ENCODE peak calls at places on chromosomes 2 and 18, in four cellular contexts. L is hepatocyte, Q is neural progenitor cell, F is testis. J is an unnamed sample.
A peak's percentile ranks its signal among the peaks of the same experiment; 100 is the strongest.

GRCh38 chr2:155043097-155043496 is 344.6 kb downstream of the KCNJ3 start:
- DNase-seq in Q (no peak), F (no peak), L (no peak), J (no peak)

GRCh38 chr2:122843503-122843902 is 1088.1 kb downstream of the TSN start:
- DNase-seq in F (no peak), L (peak; percentile 38), Q (no peak), J (no peak)

GRCh38 chr2:17520761-17521160 is 2.5 kb upstream of the RAD51AP2 start:
- DNase-seq in F (no peak), L (no peak), Q (no peak), J (no peak)

GRCh38 chr2:72994991-72995380 is 76.5 kb downstream of the SFXN5 start:
- DNase-seq in F (no peak), Q (peak; percentile 38), L (no peak), J (no peak)

GRCh38 chr2:43175187-43175490 is 51.3 kb downstream of the ZFP36L2 start:
- DNase-seq in Q (peak; percentile 26), F (no peak), L (no peak), J (peak; percentile 31)

GRCh38 chr18:22170421-22171262 is 1.3 kb downstream of the GATA6 start:
- DNase-seq in F (peak; percentile 63), Q (peak; percentile 61), L (peak; percentile 63), J (peak; percentile 77)

GRCh38 chr2:144333144-144333555 is 186.8 kb downstream of the ZEB2 start:
- DNase-seq in L (no peak), Q (no peak), F (no peak), J (no peak)

GRCh38 chr2:174760845-174761473 is 3.3 kb downstream of the CHRNA1 start:
- DNase-seq in L (no peak), F (no peak), Q (no peak), J (no peak)

GRCh38 chr2:147297820-147298219 is 547.0 kb upstream of the ACVR2A start:
- DNase-seq in Q (no peak), F (no peak), L (no peak), J (no peak)

GRCh38 chr2:96873651-96874096 is 3.8 kb upstream of the SEMA4C start:
- DNase-seq in F (peak; percentile 46), Q (no peak), L (no peak), J (no peak)

GRCh38 chr18:64238076-64238475 is 89.2 kb upstream of the LINC00305 start:
- DNase-seq in F (no peak), L (no peak), Q (no peak), J (no peak)

GRCh38 chr2:105682401-105682800 is 62.3 kb upstream of the NCK2 start:
- DNase-seq in Q (no peak), F (no peak), L (no peak), J (no peak)

GRCh38 chr2:151974997-151975396 is 123.8 kb downstream of the CACNB4 start:
- DNase-seq in Q (no peak), F (no peak), L (no peak), J (no peak)

GRCh38 chr18:35005963-35006577 is 35.1 kb upstream of the MAPRE2 start:
- DNase-seq in F (no peak), Q (peak; percentile 67), L (peak; percentile 70), J (peak; percentile 63)

GRCh38 chr18:36903215-36903928 is 74.4 kb downstream of the KIAA1328 start:
- DNase-seq in Q (no peak), L (no peak), F (no peak), J (no peak)

GRCh38 chr2:222709191-222709891 is 37.9 kb downstream of the MOGAT1 start:
- DNase-seq in F (peak; percentile 76), L (peak; percentile 71), Q (peak; percentile 53), J (peak; percentile 100)

GRCh38 chr18:48922801-48923730 is 27.7 kb downstream of the SMAD7 start:
- DNase-seq in Q (peak; percentile 27), F (peak; percentile 55), L (peak; percentile 87), J (peak; percentile 63)

GRCh38 chr2:134379293-134379692 is 125.4 kb downstream of the MGAT5 start:
- DNase-seq in Q (no peak), F (no peak), L (no peak), J (no peak)

GRCh38 chr2:43226955-43227829 is 786 bp upstream of the ZFP36L2 start:
- DNase-seq in L (peak; percentile 94), F (peak; percentile 96), Q (peak; percentile 88), J (peak; percentile 55)

GRCh38 chr18:50006470-50007046 is 188.4 kb downstream of the MYO5B start:
- DNase-seq in L (no peak), F (no peak), Q (no peak), J (no peak)

GRCh38 chr2:208371634-208371935 is 35.0 kb upstream of the PTH2R start:
- DNase-seq in L (no peak), F (no peak), Q (no peak), J (no peak)

GRCh38 chr2:23287250-23287704 is 97.7 kb upstream of the KLHL29 start:
- DNase-seq in Q (peak; percentile 33), F (peak; percentile 33), L (peak; percentile 39), J (peak; percentile 69)

GRCh38 chr2:126029316-126029715 is 626.6 kb upstream of the GYPC start:
- DNase-seq in F (no peak), Q (peak; percentile 32), L (no peak), J (no peak)

GRCh38 chr2:151159109-151159690 is 102.5 kb downstream of the RBM43 start:
- DNase-seq in F (no peak), Q (peak; percentile 49), L (no peak), J (no peak)

GRCh38 chr2:140759431-140760156 is 1371.2 kb downstream of the LRP1B start:
- DNase-seq in L (no peak), Q (peak; percentile 35), F (no peak), J (no peak)

GRCh38 chr2:207995887-207996286 is 29.4 kb downstream of the PLEKHM3 start:
- DNase-seq in Q (no peak), F (no peak), L (no peak), J (no peak)

GRCh38 chr2:16625201-16625729 is 40.4 kb downstream of the CYRIA start:
- DNase-seq in L (no peak), F (peak; percentile 44), Q (no peak), J (no peak)

DNA sequence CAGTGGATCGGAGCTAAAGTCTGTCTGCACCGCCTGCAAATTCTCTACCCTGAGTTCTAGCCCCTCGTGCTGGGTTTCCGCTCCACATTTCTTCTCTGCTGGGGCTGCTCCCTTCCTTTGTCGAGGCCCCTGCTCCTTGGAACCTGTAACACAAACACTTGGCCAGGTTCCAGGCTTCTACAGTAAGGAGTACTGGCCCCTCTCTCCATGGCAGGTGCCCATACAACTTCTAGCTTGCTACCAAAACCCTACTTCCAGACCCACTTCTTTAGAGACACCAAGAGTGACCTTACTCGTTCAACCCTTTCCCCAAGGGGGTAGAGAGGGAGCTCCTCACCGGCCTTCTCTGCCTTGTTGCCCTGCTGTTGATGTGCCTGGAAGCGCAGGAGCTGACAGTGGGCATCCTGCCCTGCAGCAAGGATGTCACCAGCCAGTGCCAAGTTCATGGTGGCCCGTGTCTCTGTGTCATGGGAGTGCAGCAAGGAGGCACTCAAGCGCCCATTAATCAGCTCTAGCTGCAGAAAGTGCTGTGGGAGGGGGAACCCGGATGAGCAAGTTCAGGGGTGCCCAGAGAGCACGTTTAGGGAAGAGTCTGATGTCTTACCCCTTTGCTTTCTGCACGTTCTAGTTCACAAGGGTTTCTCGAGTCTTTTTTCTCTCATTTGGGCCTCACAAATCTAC is 1.1 kb downstream of the PREB start:
- DNase-seq in Q (no peak), L (no peak), F (no peak), J (no peak)
- H3K4me3 ChIP-seq in Q (peak overlapping the region; percentile 83), L (peak overlapping the region; percentile 91), F (peak overlapping the region; percentile 100), J (peak overlapping the region; percentile 97)

GRCh38 chr2:169478745-169479256 is 493 bp upstream of the BBS5 start:
- DNase-seq in Q (no peak), L (no peak), F (no peak), J (no peak)

GRCh38 chr2:169478339-169478738 is 955 bp upstream of the BBS5 start:
- DNase-seq in F (no peak), Q (no peak), L (no peak), J (no peak)

GRCh38 chr2:169480079-169480465 is 778 bp downstream of the BBS5 start:
- DNase-seq in Q (no peak), L (no peak), F (no peak), J (no peak)

GRCh38 chr2:169476459-169476858 is 2.8 kb upstream of the BBS5 start:
- DNase-seq in L (no peak), F (no peak), Q (no peak), J (no peak)

DNA sequence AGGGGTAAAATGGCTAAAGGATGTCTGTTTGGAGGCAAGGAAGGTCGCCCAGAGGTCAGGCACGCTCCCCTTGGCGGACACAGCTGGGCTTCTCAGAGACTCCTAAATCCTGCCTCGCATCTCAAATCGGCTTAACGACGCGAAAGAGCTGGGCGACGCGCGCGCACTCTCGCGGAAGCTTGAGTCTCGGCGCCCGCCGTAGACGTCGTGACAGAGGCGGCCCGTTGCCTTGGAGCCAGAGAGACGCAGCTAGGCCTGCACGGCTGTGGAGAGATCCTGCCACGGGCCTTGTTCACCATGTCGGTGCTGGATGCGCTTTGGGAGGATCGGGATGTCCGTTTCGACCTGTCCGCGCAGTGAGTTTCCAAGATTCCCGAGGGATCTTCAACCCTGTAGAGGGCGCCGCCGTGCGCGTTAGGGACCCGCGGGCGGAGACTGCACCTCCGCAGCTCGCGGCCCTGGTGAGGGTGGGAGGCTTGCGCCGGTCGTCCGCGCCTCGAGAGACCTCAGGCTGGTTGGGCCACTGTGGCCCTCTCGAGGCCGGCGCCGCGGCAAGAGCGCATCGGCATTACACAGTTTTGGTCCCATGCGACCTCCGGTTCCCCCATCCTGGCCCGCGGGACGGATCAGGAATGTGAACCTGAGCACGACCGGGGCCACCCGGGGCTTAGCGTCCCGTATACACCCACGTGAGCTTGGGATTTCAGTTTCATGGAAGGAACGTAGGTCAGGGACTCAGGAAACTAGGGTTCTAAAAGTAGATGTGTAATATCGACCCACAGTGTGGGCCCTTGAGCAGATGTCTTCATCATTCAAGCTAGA is at the start of gene BBS5:
- DNase-seq in Q (peak; percentile 94), F (peak; percentile 94), L (peak; percentile 88), J (peak; percentile 83)
- TF ChIP-seq CTCF in Q (peak; percentile 71), F (no peak), L (peak; percentile 67), J (peak; percentile 71)

GRCh38 chr2:145910416-145910815 is 1390.5 kb upstream of the ZEB2 start:
- DNase-seq in L (no peak), Q (no peak), F (no peak), J (no peak)
- H3K27ac ChIP-seq in L (no peak overlapping the region), Q (no peak overlapping the region), F (no peak overlapping the region), J (no peak overlapping the region)

GRCh38 chr2:130837811-130838565 is 1.3 kb downstream of the ARHGEF4 start:
- DNase-seq in Q (no peak), F (no peak), L (no peak), J (no peak)

GRCh38 chr2:130839011-130839780 is 2.5 kb downstream of the ARHGEF4 start:
- DNase-seq in Q (no peak), F (no peak), L (no peak), J (no peak)

GRCh38 chr2:130835766-130836015 is 1.0 kb upstream of the ARHGEF4 start:
- DNase-seq in F (no peak), Q (peak; percentile 1), L (no peak), J (no peak)

GRCh38 chr2:130836501-130837174 is at the start of gene ARHGEF4:
- DNase-seq in Q (peak; percentile 90), F (peak; percentile 54), L (peak; percentile 86), J (no peak)

DNA sequence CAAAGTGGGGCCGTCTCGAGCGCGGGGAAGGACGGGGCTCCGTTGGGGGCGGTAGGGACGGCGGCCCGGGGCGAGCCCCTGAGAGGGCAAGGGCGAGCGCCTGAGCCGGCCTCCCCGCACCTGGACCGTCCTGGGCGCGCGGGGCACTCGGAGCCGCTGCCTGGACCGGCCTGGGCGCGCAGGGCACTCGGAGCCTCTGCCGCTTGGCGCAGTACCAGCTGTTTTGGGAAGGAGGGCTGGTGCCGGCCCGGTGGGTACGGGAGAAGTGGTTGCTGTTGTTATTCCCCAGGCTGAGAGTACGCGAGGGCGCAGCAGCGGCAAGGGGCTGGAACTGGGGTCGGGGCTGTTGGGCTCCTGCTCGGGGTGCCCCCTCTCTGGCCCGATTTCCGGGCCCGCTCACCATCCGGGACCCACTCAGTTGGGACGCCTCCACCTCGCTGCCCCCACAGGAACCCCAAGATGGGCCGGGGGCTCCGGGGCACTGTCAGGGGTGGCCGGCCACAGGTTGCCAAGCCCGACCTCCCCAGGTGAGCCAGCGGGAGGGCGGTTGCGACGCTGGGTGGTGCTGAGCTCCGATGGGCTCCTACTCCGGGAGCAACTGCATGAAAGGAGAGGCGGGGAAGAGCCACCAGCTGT is 579 bp downstream of the ARHGEF4 start:
- DNase-seq in L (no peak), Q (peak; percentile 41), F (no peak), J (no peak)
- H3K4me3 ChIP-seq in L (peak overlapping the region; percentile 45), Q (peak overlapping the region; percentile 83), F (peak overlapping the region; percentile 37), J (peak overlapping the region; percentile 17)

J was measured in brain microvascular endothelial cell.